ENCODE peak calls at places on chromosomes 1 and 21, in seven cellular contexts. W, L, H, P, K, J and I are unnamed samples.

GRCh38 chr1:240658312-240658975 is 46.5 kb upstream of the GREM2 start:
- DNase-seq in J (no peak), K (no peak), H (no peak), L (no peak), P (no peak), W (no peak), I (no peak)

GRCh38 chr21:15421521-15421920 is 308.3 kb upstream of the USP25 start:
- DNase-seq in P (no peak), L (no peak), H (no peak), K (no peak), J (no peak), W (no peak), I (no peak)

GRCh38 chr1:175077356-175078030 is 9.9 kb downstream of the TNN start:
- DNase-seq in H (no peak), L (no peak), K (no peak), J (no peak), P (no peak), W (no peak), I (no peak)

GRCh38 chr1:209404577-209404976 is 178.9 kb upstream of the CAMK1G start:
- DNase-seq in P (no peak), J (no peak), K (no peak), W (no peak), L (peak; percentile 42), H (no peak), I (no peak)

GRCh38 chr1:52633291-52633754 is 355 bp downstream of the SHISAL2A start:
- DNase-seq in P (peak; percentile 22), L (no peak), H (no peak), K (peak; percentile 61), J (no peak), W (no peak), I (no peak)

GRCh38 chr1:93700532-93701469 is 19.2 kb upstream of the BCAR3 start:
- DNase-seq in K (peak; percentile 58), J (no peak), W (no peak), P (no peak), L (no peak), H (no peak), I (no peak)

GRCh38 chr1:93816970-93817738 is 61.9 kb downstream of the DNTTIP2 start:
- DNase-seq in L (peak; percentile 71), K (peak; percentile 81), J (no peak), P (peak; percentile 78), W (no peak), H (no peak), I (no peak)

GRCh38 chr1:6445062-6445763 is 20.6 kb downstream of the ESPN start:
- DNase-seq in H (no peak), L (no peak), K (peak; percentile 74), J (no peak), P (peak; percentile 58), W (no peak), I (no peak)

GRCh38 chr1:48817505-48818114 is 40.9 kb upstream of the BEND5 start:
- DNase-seq in W (no peak), L (peak; percentile 46), H (peak; percentile 31), J (peak; percentile 72), K (peak; percentile 77), P (peak; percentile 79), I (peak; percentile 48)

GRCh38 chr1:29236993-29237905 is 927 bp downstream of the PTPRU start:
- DNase-seq in H (no peak), W (no peak), L (no peak), P (peak; percentile 71), J (peak; percentile 74), K (peak; percentile 51), I (no peak)

DNA sequence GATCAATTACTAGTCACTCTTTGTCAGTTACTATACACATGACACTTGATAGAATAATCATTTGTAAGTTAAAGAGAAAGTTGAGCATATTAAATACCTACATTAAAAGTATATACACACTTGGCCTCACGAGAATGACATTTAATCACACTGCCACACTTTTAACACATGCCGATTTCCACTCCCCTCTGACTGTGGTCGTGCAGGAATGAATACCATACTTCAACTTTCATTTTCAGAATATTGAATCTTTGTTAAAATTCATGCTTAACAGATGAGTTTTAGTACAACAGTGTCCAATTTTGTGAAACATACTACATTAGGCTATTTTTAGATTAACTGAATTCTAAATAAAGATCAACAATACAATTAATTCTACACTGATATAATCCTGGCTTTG is 78.2 kb upstream of the SDC3 start:
- DNase-seq in K (no peak), J (no peak), L (no peak), W (no peak), H (no peak), P (no peak), I (no peak)
- H3K4me3 ChIP-seq in K (no peak overlapping the region), J (no peak overlapping the region), L (no peak overlapping the region), W (no peak overlapping the region), H (no peak overlapping the region), P (no peak overlapping the region), I (no peak overlapping the region)

DNA sequence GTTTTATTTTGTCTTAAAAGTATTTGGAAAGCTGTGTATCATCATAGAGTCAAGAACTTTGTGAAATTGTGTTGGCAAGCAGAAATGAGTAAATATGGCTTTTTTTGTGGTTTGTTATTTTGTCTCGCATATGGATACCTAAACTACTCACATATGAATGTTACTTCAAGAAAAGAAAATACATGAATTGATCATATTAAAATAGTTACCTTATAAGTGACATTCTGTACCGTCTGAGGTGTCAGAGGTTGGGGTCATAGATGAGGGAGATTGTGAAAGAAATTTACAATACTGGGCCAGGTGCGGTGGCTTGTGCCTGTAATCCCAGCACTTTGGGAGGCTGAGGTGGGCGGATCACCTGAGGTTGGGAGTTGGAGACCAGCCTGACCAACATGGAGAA is 31.3 kb upstream of the AXDND1 start:
- DNase-seq in K (no peak), L (no peak), H (no peak), P (no peak), J (no peak), W (no peak), I (no peak)
- H3K4me3 ChIP-seq in K (no peak overlapping the region), L (no peak overlapping the region), H (no peak overlapping the region), P (no peak overlapping the region), J (no peak overlapping the region), W (no peak overlapping the region), I (no peak overlapping the region)

DNA sequence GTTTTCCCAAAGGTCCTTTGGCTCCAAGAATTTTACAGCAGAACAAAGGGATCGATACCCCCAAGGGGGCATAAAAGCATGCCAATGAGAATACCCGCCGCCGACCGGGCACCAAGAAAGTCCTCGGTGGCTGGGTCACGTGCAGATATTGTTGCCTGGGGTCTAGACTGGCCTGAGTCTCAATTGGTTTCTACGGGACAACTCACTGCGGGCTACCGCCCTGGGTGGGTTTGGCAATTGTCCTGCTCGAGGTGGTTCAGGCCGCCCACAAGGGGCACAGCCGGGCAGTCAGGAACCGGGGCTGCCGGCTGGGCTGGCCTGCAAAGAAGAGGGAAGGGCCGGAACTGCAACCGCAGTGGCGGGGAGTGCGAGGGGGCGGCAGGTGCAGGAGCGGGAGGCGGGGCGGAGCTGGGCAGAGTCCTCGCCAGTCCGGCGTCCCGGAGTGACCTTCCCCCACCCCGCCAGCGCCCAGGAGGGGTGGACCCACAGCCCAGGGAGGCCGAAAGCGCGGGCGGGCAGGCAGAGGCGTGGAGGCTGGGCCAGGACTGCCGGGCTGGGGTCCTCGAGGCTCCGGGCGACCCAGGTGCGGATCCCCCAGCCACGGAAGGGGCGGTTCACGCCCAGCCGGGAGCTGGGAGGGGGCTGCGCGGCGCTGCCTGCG is 926 bp upstream of the ATP1B1 start:
- DNase-seq in L (peak; percentile 85), K (peak; percentile 81), P (peak; percentile 40), J (peak; percentile 72), H (peak; percentile 44), W (peak; percentile 26), I (no peak)
- H3K4me3 ChIP-seq in L (peak overlapping the region; percentile 96), K (peak overlapping the region; percentile 4), P (peak overlapping the region; percentile 77), J (peak overlapping the region; percentile 85), H (peak overlapping the region; percentile 93), W (peak overlapping the region; percentile 96), I (peak overlapping the region; percentile 54)

GRCh38 chr1:236284291-236284711 is 2.5 kb upstream of the ERO1B start:
- DNase-seq in K (no peak), W (no peak), L (no peak), J (no peak), P (no peak), H (no peak), I (no peak)
- H3K4me3 ChIP-seq in K (no peak overlapping the region), W (no peak overlapping the region), L (no peak overlapping the region), J (no peak overlapping the region), P (no peak overlapping the region), H (no peak overlapping the region), I (no peak overlapping the region)

GRCh38 chr1:178870944-178871343 is at the start of gene ANGPTL1:
- DNase-seq in L (peak; percentile 49), H (no peak), W (no peak), J (no peak), K (peak; percentile 40), P (peak; percentile 42), I (no peak)

GRCh38 chr1:178868700-178869099 is 2.2 kb downstream of the ANGPTL1 start:
- DNase-seq in K (no peak), L (no peak), H (no peak), P (no peak), W (no peak), J (no peak), I (no peak)

GRCh38 chr1:178864326-178864725 is 6.6 kb downstream of the ANGPTL1 start:
- DNase-seq in W (no peak), K (no peak), P (no peak), J (no peak), H (no peak), L (no peak), I (no peak)

GRCh38 chr1:178869114-178869697 is 1.7 kb downstream of the ANGPTL1 start:
- DNase-seq in P (peak; percentile 62), K (peak; percentile 38), L (no peak), J (no peak), H (no peak), W (no peak), I (no peak)

DNA sequence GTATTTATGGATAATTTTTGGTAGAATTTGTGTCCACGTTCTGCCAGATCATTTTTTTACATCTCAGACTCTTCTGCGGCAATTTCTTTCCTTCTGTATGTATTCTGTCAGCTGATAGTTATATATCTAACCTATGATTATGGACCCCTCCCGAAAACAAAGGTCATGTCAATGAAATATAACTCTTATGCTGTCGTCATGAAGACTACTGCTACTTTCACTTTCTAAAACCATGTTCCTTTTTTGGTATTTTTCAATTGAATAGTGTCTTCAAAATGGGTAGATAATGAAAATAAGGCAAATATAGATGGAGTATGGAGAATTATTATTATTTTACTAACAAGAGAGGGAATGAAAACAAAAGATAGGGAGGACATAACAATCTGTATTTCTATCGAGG is 3.2 kb downstream of the ANGPTL1 start:
- DNase-seq in K (no peak), L (no peak), W (no peak), P (no peak), H (no peak), J (no peak), I (no peak)
- H3K4me3 ChIP-seq in K (no peak overlapping the region), L (no peak overlapping the region), W (peak overlapping the region; percentile 60), P (peak overlapping the region; percentile 26), H (no peak overlapping the region), J (peak overlapping the region; percentile 92), I (no peak overlapping the region)

GRCh38 chr1:38476784-38477175 is 382.8 kb downstream of the RRAGC start:
- DNase-seq in K (no peak), W (no peak), L (no peak), J (no peak), P (no peak), H (no peak), I (no peak)
- H3K4me3 ChIP-seq in K (no peak overlapping the region), W (peak overlapping the region; percentile 0), L (no peak overlapping the region), J (no peak overlapping the region), P (no peak overlapping the region), H (peak overlapping the region; percentile 61), I (peak overlapping the region; percentile 38)